ENCODE peak calls at places on chromosomes 7 and 10, in four cellular contexts. X is colonic mucosa, O is GM23248, C is lower lobe of right lung. V is an unnamed sample. For H3K4me1 and H3K27me3, the result is how much of the 10 kb centered on the place peaks cover.

GRCh38 chr7:112366886-112367285 is 83.4 kb upstream of the IFRD1 start:
- DNase-seq in X (no peak), C (no peak), O (no peak), V (no peak)

GRCh38 chr10:123132576-123133477 is 2.9 kb upstream of the HMX3 start:
- DNase-seq in C (peak), O (peak), X (peak), V (peak)

GRCh38 chr10:89419548-89419947 is 5.2 kb downstream of the IFIT5 start:
- DNase-seq in C (no peak), O (peak), X (no peak), V (no peak)

GRCh38 chr10:84511106-84511505 is 182.7 kb downstream of the CCSER2 start:
- DNase-seq in X (no peak), C (no peak), O (no peak), V (no peak)

GRCh38 chr7:101258243-101258731 is 13.4 kb upstream of the FIS1 start:
- DNase-seq in O (peak), X (no peak), C (no peak), V (peak)

GRCh38 chr10:69242844-69243212 is 22.7 kb downstream of the HKDC1 start:
- DNase-seq in X (no peak), O (no peak), C (no peak), V (no peak)

GRCh38 chr10:122495406-122496340 is 34.3 kb downstream of the HTRA1 start:
- DNase-seq in C (peak), O (peak), X (no peak), V (no peak)

GRCh38 chr7:39465055-39465929 is 100.9 kb upstream of the YAE1 start:
- DNase-seq in O (peak), X (peak), C (no peak), V (peak)

GRCh38 chr10:124217031-124217430 is 123.6 kb upstream of the CHST15 start:
- DNase-seq in C (no peak), X (no peak), O (no peak), V (no peak)

GRCh38 chr7:16431646-16432424 is 10.5 kb upstream of the CRPPA start:
- DNase-seq in O (peak), X (peak), C (no peak), V (peak)

DNA sequence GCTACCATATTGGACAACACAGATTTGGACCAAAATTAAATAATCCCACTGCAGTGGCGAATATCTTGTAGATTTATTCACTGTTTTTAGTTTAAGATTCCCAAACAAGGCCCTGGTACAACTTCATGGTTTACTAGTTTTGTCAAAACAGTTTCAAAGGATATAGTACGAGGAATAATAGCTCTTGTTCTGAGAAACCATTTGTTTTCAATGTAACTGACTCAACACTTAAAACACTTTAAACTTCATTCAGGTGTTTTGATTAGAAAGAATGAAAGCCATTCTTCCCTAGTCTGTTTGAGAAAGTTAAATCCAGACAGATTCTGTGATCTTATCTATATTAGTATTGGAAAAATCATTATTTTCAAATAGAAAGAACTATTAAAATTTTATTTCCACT is 276.4 kb upstream of the MKLN1 start:
- DNase-seq in O (no peak), X (no peak), C (no peak), V (no peak)
- H3K4me1 ChIP-seq in O (under half), X (under half), C (half or more), V (under half)

DNA sequence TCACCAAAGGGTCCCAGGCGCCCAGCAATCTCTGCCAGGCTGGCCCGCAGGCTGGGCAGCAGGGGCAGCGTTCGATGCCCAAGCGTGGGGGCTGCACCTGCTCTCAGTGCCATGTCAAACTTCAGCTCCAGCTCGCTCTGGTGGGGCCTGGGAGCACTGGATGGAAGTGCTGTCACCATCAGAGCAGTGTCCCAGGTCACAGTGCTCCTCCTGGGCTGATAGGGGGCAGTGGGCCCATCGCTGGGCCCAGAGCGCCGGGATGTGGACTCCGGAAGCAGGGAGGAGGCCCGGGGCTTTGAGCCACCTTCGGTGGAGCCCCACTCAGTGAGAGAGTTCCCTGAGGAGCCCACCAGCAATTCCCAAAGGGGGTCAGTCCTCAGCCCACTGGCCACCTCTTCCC is 2.2 kb downstream of the PRRT4 start:
- DNase-seq in C (no peak), X (no peak), O (no peak), V (no peak)
- H3K27me3 ChIP-seq in C (half or more), X (under half), O (under half), V (under half)

GRCh38 chr10:62692085-62692484 is 112.4 kb upstream of the ADO start:
- DNase-seq in O (no peak), X (no peak), C (no peak), V (no peak)
- H3K4me1 ChIP-seq in O (under half), X (under half), C (under half), V (under half)

DNA sequence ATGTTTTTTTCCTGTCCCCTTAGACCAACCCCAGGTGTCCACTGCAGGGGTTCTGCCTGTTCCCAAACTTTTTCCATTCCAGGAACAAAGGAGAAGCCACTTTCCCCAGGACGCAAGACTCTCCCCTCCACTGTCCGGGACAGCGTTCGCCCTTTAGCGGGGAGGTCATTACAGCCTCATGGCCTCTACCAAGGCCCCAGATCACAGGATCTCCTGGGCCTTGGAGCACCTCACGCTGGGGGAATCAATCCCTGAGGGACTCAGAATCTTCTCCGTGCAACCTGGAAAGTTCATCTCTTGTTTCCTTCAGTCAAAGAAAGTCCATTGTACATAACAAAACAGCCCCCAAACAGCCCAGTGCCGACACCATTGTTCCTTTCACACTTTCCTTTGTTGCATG is 41.2 kb downstream of the MKI67 start:
- DNase-seq in C (no peak), X (no peak), O (no peak), V (no peak)
- H3K27me3 ChIP-seq in C (under half), X (under half), O (under half), V (under half)

GRCh38 chr10:118732253-118733194 is 22.2 kb downstream of the CACUL1 start:
- DNase-seq in O (no peak), C (no peak), X (peak), V (no peak)

GRCh38 chr10:118729200-118729599 is 25.6 kb downstream of the CACUL1 start:
- DNase-seq in C (no peak), X (no peak), O (no peak), V (no peak)

GRCh38 chr10:118725784-118726507 is 28.8 kb downstream of the CACUL1 start:
- DNase-seq in C (no peak), O (peak), X (no peak), V (no peak)

GRCh38 chr10:118730699-118731456 is 23.9 kb downstream of the CACUL1 start:
- DNase-seq in X (peak), O (no peak), C (no peak), V (peak)

GRCh38 chr10:118729641-118730258 is 25.0 kb downstream of the CACUL1 start:
- DNase-seq in O (peak), C (no peak), X (no peak), V (peak)
- H3K4me1 ChIP-seq in O (under half), C (half or more), X (under half), V (under half)

DNA sequence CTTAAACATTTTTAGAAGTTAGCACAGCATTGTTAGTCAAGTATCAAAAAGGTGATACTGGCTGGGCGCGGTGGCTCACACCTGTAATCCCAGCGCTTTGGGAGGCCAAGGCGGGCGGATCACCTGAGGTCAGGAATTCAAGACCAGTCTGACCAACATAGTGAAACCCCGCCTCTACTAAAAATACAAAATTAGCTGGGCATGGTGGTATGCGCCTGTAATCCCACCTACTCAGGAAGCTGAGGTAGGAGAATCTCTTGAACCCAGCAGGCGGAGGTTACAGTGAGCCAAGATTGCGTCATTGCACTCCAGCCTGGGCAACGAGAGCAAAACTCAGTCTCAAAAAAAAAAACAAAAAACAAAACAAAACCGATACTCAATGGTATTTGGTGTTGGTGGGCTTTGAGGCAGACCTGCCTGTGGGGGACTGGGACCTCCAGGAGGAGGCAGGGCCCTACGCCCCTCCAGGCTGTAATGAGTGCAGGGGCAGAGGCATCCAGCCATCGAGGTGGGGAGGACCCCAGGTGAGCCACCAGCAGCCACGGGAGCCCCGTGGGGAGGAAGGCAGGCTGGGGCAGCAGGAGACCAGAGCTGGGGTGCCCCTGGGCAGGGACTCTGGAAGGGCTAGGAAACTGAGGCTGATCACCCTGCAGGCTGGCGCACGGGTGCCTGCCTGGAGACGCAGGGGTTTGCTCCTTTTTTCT is 149.9 kb downstream of the PRKAG2 start:
- DNase-seq in O (no peak), C (no peak), X (no peak), V (no peak)
- H3K27me3 ChIP-seq in O (under half), C (under half), X (under half), V (under half)

GRCh38 chr7:131329176-131329570 is 1.5 kb downstream of the MKLN1 start:
- DNase-seq in X (no peak), O (peak), C (no peak), V (peak)
- H3K4me1 ChIP-seq in X (under half), O (under half), C (under half), V (under half)

GRCh38 chr7:290554-291301 is 758 bp downstream of the FOXL3 start:
- DNase-seq in C (peak), X (no peak), O (no peak), V (peak)

GRCh38 chr7:286278-286677 is 3.7 kb upstream of the FOXL3 start:
- DNase-seq in O (no peak), X (no peak), C (peak), V (no peak)

GRCh38 chr7:289756-290553 is at the start of gene FOXL3:
- DNase-seq in C (peak), X (no peak), O (no peak), V (no peak)

GRCh38 chr7:289209-289755 is 688 bp upstream of the FOXL3 start:
- DNase-seq in X (no peak), C (no peak), O (no peak), V (no peak)

DNA sequence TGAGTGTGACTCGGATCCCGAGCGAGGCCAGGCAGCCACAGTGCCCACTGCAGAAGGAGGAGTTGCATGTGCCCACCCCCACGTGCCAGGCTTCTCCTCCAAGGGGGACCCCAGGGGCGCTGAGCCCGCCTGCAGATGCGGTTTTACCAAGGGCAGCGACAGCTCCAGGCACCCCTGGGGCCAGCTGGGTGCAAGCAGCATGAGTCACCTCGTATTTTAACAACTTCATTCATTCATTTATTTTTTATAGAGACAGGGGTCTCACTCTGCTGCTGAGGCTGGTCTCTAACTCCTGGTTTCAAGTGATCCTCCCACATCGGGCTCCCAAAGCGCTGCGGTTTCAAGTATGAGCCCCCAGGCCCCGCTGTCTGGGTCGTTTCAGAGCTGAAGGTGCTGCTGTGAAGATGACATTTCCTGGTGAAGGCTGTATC is 1.3 kb upstream of the FOXL3 start:
- DNase-seq in C (peak), O (no peak), X (no peak), V (no peak)
- H3K27me3 ChIP-seq in C (half or more), O (half or more), X (under half), V (under half)

V was measured in small intestine.